ENCODE peak calls at places on chromosomes 4 and X, in four cellular contexts. L, E, T and C are unnamed samples.

GRCh38 chr4:52376107-52376704 is 282.9 kb downstream of the USP46 start:
- DNase-seq in T (peak; percentile 77), L (peak; percentile 51), E (no peak), C (peak; percentile 24)

GRCh38 chrX:53479295-53479694 is 45.1 kb upstream of the HSD17B10 start:
- DNase-seq in L (peak; percentile 15), T (peak; percentile 3), E (no peak), C (no peak)

GRCh38 chr4:108030332-108030731 is 40.6 kb downstream of the HADH start:
- DNase-seq in L (peak; percentile 38), T (peak; percentile 39), E (peak; percentile 15), C (peak; percentile 76)

GRCh38 chrX:48025561-48025960 is 18.8 kb downstream of the SPACA5 start:
- DNase-seq in E (peak; percentile 22), T (peak; percentile 80), L (peak; percentile 59), C (peak; percentile 34)

GRCh38 chrX:11346283-11346682 is 53.1 kb downstream of the AMELX start:
- DNase-seq in L (no peak), E (no peak), T (no peak), C (no peak)

GRCh38 chrX:118459494-118459893 is 36.1 kb upstream of the DOCK11 start:
- DNase-seq in E (no peak), L (no peak), T (peak; percentile 52), C (peak; percentile 29)

GRCh38 chr4:6869944-6870343 is 39.7 kb upstream of the TBC1D14 start:
- DNase-seq in L (no peak), E (no peak), T (peak; percentile 7), C (no peak)

GRCh38 chr4:184889683-184890082 is 63.9 kb upstream of the ACSL1 start:
- DNase-seq in T (no peak), E (no peak), L (no peak), C (no peak)

DNA sequence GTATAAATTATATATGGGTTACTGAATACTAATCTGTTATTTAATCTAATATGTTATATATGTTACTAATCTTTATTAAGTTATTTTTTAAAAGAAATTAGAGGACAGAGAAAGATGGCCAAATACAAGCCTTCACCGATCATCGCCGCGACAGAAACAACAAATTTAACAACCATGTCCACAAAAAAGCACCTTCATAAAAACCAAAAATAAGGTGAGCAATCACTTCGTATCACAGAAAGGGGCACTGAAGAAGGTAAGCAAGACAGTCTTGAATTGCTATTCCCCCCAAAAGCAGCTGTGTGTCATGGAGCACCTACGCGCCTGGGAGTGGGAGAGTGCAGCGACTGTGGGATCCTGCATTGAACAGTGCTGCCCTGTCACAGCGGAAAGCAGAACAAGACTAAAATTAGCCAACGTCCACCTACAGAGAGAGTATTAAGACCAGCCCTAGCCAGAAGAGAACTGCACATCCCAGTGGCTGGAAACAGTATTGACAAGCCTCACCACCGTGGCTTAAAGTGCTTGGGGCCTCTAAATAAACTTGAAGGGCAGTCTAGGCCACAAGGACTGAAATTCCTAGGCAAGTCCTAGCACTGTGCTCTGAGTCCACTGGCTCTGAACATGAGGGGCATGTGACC is 38.5 kb downstream of the LRBA start:
- DNase-seq in E (no peak), T (no peak), L (no peak), C (no peak)
- TF ChIP-seq CTCF in E (no peak), T (no peak), L (no peak), C (no peak)

GRCh38 chr4:136709897-136710296 is 822.4 kb downstream of the PCDH18 start:
- DNase-seq in L (no peak), T (no peak), E (no peak), C (no peak)

GRCh38 chr4:136713140-136713539 is 819.2 kb downstream of the PCDH18 start:
- DNase-seq in T (peak; percentile 19), E (no peak), L (no peak), C (no peak)
- TF ChIP-seq CTCF in T (no peak), E (no peak), L (no peak), C (no peak)

GRCh38 chrX:57451426-57452020 is 140.3 kb upstream of the ZXDB start:
- DNase-seq in E (no peak), T (no peak), L (no peak), C (no peak)

DNA sequence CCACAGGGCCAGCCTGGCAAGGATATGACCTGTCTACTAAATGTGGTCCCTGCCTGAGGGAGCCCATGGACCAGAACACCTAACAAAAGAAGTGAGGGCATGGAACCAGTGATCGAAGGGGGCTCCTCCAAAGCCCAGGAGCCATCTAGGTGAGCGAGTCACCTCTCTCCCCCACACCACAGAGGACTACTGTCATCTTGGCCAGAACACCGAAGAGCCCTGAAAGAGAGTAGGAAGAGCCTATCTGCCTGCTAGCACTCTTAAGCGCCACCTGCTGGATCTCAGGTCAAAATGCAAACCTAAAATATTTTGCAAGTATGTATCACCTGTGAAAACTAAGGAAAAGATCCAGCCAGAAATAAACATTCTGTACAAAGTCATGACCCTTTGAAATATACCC is 137.9 kb upstream of the ZXDB start:
- DNase-seq in T (peak; percentile 49), E (peak; percentile 18), L (peak; percentile 10), C (peak; percentile 24)
- TF ChIP-seq CTCF in T (peak; percentile 74), E (peak; percentile 82), L (no peak), C (peak; percentile 20)

DNA sequence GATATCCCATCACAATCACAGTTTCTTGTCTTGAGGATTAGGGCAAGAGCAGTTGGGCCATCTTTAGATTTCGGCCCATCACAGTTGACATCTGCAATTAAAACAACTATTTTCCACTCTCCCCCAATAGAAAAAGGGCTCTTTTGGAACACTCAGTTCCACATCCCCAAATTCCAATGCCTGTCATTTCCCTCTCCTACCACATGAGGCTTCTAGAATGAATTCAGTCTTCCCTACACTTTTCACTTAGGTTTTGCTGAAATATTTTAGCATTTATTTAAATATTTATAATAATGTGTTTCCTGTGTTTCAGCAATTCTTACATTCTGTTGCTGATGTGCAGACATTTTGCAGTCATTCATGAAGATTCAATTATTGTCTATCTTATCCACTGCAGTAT is 118.4 kb downstream of the COX18 start:
- DNase-seq in L (no peak), T (peak; percentile 42), E (no peak), C (no peak)
- TF ChIP-seq CTCF in L (no peak), T (peak; percentile 53), E (no peak), C (no peak)

DNA sequence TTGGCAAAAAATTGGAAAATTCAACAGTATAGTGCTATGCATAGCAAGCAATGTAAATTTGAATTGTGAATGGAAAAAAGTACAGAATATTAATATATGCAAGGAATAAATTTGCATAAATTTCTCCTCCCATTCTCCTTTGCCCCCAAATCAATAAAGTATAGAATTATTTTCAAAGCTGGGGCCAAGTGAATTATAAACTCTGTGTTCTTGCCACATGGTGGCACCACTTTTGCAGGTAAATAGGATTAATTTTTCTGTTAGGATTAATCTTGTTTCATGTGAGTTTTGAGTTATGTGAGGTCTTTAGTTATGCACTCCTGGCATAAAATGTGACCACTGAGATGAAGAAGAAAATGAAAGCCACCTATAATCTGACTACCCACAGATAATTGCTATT is 19.9 kb downstream of the COPS4 start:
- DNase-seq in T (peak; percentile 44), E (no peak), L (no peak), C (peak; percentile 23)
- TF ChIP-seq CTCF in T (peak; percentile 64), E (peak; percentile 30), L (peak; percentile 8), C (peak; percentile 40)

GRCh38 chr4:48033825-48034413 is 17.3 kb downstream of the NIPAL1 start:
- DNase-seq in T (peak; percentile 61), L (peak; percentile 30), E (peak; percentile 55), C (no peak)
- TF ChIP-seq CTCF in T (peak; percentile 74), L (no peak), E (peak; percentile 63), C (peak; percentile 48)

GRCh38 chrX:85052636-85053343 is 49.1 kb downstream of the APOOL start:
- DNase-seq in E (no peak), L (no peak), T (peak; percentile 68), C (no peak)
- TF ChIP-seq CTCF in E (peak; percentile 13), L (no peak), T (peak; percentile 52), C (no peak)

GRCh38 chr4:163758032-163758431 is 263.5 kb downstream of the TMA16 start:
- DNase-seq in E (no peak), T (no peak), L (no peak), C (no peak)

GRCh38 chr4:163755013-163755412 is 260.5 kb downstream of the TMA16 start:
- DNase-seq in L (no peak), E (no peak), T (peak; percentile 51), C (peak; percentile 15)
- TF ChIP-seq CTCF in L (no peak), E (peak; percentile 61), T (peak; percentile 67), C (peak; percentile 33)

GRCh38 chr4:56843421-56843899 is 22.0 kb upstream of the SPINK2 start:
- DNase-seq in L (peak; percentile 68), T (no peak), E (no peak), C (no peak)
- TF ChIP-seq CTCF in L (no peak), T (no peak), E (no peak), C (no peak)

GRCh38 chr4:63558709-63559108 is 850.5 kb downstream of the TECRL start:
- DNase-seq in T (no peak), E (no peak), L (no peak), C (no peak)

GRCh38 chr4:63553123-63553522 is 856.1 kb downstream of the TECRL start:
- DNase-seq in E (no peak), L (no peak), T (no peak), C (no peak)

GRCh38 chr4:63556332-63556731 is 852.9 kb downstream of the TECRL start:
- DNase-seq in E (no peak), T (peak; percentile 5), L (no peak), C (no peak)
- TF ChIP-seq CTCF in E (no peak), T (peak; percentile 52), L (no peak), C (no peak)